ENCODE peak calls at places on chromosomes 3 and 15, in four cellular contexts. W is A549; E is pancreas; H is CD4-positive, CD25-positive, alpha-beta regulatory T cell. P is an unnamed sample.

GRCh38 chr3:193240850-193241706 is at the start of gene PLAAT1:
- DNase-seq in H (no peak), W (peak; percentile 17), E (peak; percentile 65), P (no peak)

GRCh38 chr3:190701096-190701532 is 161.4 kb downstream of the GMNC start:
- DNase-seq in E (peak; percentile 48), W (peak; percentile 79), H (peak; percentile 25), P (no peak)

GRCh38 chr3:3177861-3178497 is 1.5 kb downstream of the CRBN start:
- DNase-seq in W (no peak), E (no peak), H (no peak), P (no peak)

GRCh38 chr15:70156781-70157261 is 59.1 kb upstream of the TLE3 start:
- DNase-seq in E (peak; percentile 45), W (no peak), H (no peak), P (no peak)

GRCh38 chr3:131349454-131349853 is 32.1 kb upstream of the NUDT16 start:
- DNase-seq in W (no peak), E (no peak), H (no peak), P (no peak)

GRCh38 chr15:95296626-95297025 is 1033.9 kb upstream of the NR2F2 start:
- DNase-seq in E (no peak), H (no peak), W (no peak), P (no peak)

GRCh38 chr3:71489315-71489761 is 94.2 kb downstream of the FOXP1 start:
- DNase-seq in E (no peak), W (no peak), H (peak; percentile 87), P (peak; percentile 80)

GRCh38 chr15:42239528-42240245 is 31.6 kb upstream of the VPS39 start:
- DNase-seq in H (no peak), W (no peak), E (no peak), P (no peak)

GRCh38 chr3:180306691-180307090 is 270.0 kb upstream of the PEX5L start:
- DNase-seq in E (peak; percentile 44), W (no peak), H (no peak), P (no peak)

GRCh38 chr15:98169551-98169950 is 209.0 kb downstream of the ARRDC4 start:
- DNase-seq in E (no peak), W (no peak), H (no peak), P (no peak)

GRCh38 chr3:114880078-114880477 is 267.0 kb downstream of the ZBTB20 start:
- DNase-seq in H (no peak), E (peak; percentile 51), W (peak; percentile 59), P (no peak)

GRCh38 chr15:47184003-47184404 is 533.3 kb upstream of the SEMA6D start:
- DNase-seq in E (peak; percentile 18), W (no peak), H (no peak), P (no peak)

DNA sequence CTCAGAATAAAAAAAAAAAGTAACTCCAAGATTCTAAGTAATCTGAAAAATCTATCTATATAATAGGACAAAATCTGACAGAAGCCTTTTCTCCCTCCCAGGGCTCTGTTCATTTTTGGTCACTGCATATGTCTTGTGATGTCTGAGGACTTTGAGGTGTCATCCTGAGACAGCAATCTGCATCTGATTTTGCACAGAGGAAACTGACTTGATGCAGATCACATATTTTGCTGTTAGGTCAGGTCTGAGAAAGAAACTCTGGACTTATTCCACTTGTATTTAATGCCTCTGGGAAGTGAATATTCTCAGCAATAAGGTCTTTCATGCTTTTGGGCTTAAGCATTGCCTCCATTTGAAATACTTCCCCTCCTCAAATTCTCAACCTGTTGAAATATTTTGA is 295.2 kb upstream of the THBS1 start:
- DNase-seq in E (no peak), H (no peak), W (no peak), P (no peak)
- H3K27ac ChIP-seq in E (no peak overlapping the region), H (no peak overlapping the region), W (no peak overlapping the region), P (no peak overlapping the region)

GRCh38 chr3:184325715-184326114 is 11.3 kb downstream of the EIF4G1 start:
- DNase-seq in W (no peak), H (no peak), E (no peak), P (no peak)

GRCh38 chr3:184325269-184325668 is 10.9 kb downstream of the EIF4G1 start:
- DNase-seq in H (no peak), E (no peak), W (no peak), P (no peak)

GRCh38 chr3:184321666-184322065 is 7.3 kb downstream of the EIF4G1 start:
- DNase-seq in H (no peak), E (no peak), W (no peak), P (no peak)

GRCh38 chr3:184322731-184323487 is 8.5 kb downstream of the EIF4G1 start:
- DNase-seq in E (no peak), W (no peak), H (no peak), P (no peak)

GRCh38 chr3:184323696-184324095 is 9.3 kb downstream of the EIF4G1 start:
- DNase-seq in E (no peak), H (no peak), W (no peak), P (no peak)
- H3K4me1 ChIP-seq in E (peaks cover 10% of the 10 kb centered on the region), H (no peaks in the 10 kb centered on the region), W (peaks cover 24% of the 10 kb centered on the region), P (no peaks in the 10 kb centered on the region)

DNA sequence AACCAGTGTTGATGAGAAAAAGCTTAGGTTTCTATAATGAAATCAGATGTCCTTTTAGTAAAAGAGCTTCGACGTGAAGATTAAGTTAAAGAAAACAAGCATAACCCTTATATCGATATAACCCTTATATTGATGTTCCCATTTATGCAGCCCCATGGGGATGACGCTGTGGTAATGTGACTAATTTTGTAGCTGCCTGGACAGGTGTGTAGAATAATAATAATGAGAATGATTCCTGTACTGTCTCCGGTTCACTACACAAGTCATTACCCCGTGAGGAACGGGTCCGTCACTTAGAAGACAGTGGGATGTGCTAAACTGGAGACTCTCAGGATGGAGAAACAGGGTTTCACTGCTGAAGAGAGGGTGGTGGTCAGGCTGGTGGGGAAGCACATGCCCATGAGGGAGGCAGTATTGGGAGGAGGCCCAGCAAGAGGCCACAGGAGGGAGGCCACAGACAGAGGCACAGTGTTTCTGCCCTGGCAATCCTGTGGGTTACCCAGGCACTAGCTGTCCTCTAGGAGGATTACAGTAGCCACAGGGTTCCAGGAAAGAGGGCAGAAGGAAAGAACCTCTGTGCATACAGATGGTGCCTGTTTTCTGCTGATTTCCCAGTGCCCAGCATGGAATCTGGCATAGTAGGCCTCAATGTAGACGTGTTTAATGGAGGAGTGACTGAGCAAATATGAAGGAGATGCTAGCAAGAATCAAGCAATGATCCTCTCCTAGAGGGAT is 191.1 kb upstream of the TSC22D2 start:
- DNase-seq in E (no peak), W (no peak), H (no peak), P (no peak)
- H3K4me3 ChIP-seq in E (no peak overlapping the region), W (no peak overlapping the region), H (no peak overlapping the region), P (no peak overlapping the region)

DNA sequence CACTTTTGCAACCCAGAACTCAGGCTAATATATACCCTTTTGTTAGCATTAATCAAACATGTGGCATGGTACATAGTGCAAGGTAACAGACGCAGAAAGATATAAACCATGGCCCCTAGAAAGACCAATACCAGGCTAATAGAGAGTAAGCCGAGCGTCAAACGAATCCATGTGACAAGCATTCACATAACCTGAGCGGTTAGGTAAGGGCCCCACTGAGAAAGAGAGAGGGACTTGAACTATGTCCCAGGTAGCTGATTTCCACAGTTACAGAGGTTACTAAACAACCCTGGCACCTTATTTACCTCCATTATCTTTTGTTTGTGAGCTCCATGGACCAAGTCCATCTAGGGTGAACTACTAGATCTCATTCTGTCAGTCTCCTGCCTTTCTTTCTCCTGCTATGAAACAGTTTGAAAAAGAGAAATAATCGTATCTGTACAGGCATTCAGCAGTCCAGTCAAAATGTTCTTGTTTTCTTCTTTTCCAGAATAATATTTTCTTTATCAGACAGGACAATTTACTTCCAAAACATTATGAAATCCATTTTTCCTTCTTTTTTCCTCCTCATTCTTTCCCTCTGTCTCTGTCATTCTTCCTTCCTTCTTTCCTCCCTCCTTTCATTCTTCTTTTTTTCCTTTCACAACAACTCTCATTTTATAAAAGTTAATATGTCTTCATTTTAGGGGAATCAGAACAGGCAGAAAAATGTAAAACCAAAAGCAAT is 30.5 kb upstream of the TNFSF10 start:
- DNase-seq in E (no peak), W (no peak), H (no peak), P (no peak)
- H3K27ac ChIP-seq in E (no peak overlapping the region), W (no peak overlapping the region), H (no peak overlapping the region), P (no peak overlapping the region)

GRCh38 chr3:141444586-141445285 is 42.1 kb upstream of the RASA2 start:
- DNase-seq in H (no peak), E (no peak), W (no peak), P (no peak)
- H3K4me1 ChIP-seq in H (peaks cover 17% of the 10 kb centered on the region), E (peaks cover 5% of the 10 kb centered on the region), W (peaks cover 25% of the 10 kb centered on the region), P (peaks cover 17% of the 10 kb centered on the region)

GRCh38 chr15:68408526-68408925 is 23.4 kb downstream of the ITGA11 start:
- DNase-seq in W (no peak), H (no peak), E (peak; percentile 4), P (no peak)

GRCh38 chr15:68405426-68406250 is 26.3 kb downstream of the ITGA11 start:
- DNase-seq in E (peak; percentile 3), H (no peak), W (no peak), P (no peak)

GRCh38 chr15:68407886-68408500 is 24.0 kb downstream of the ITGA11 start:
- DNase-seq in E (no peak), W (no peak), H (no peak), P (no peak)

GRCh38 chr15:68408971-68409370 is 23.0 kb downstream of the ITGA11 start:
- DNase-seq in H (no peak), E (peak; percentile 5), W (no peak), P (no peak)

GRCh38 chr15:68407141-68407885 is 24.6 kb downstream of the ITGA11 start:
- DNase-seq in H (no peak), E (no peak), W (no peak), P (no peak)
- H3K4me3 ChIP-seq in H (no peak overlapping the region), E (no peak overlapping the region), W (no peak overlapping the region), P (no peak overlapping the region)

DNA sequence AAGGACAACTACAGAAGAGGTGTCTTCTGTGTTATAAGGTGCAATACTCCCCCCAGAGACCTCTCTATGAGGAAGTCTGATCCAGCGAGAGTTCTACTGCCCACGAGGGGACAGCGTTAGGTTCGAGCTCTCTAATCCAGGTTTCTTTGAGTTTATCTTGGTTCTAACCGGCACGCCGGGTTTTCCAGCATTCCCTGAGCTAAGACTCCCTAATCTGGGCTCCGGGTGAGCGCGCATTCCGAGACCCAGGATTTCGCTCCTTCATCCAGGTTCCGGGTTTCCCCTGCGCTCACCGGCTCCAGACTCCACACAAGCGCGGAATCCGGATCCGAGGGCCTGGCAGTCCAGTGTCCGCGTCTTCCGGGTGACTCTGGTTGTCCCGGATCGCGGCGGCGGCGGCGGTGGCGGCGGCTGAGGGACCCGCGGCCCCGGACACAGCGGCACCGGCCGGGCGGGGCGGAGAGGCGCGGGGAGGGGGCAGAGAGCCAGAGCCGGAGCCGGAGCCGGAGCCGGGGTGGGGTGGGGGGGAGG is at the start of gene ZNF609:
- DNase-seq in E (peak; percentile 90), H (peak; percentile 88), W (peak; percentile 96), P (peak; percentile 82)
- H3K27ac ChIP-seq in E (peak within 1 kb of the TSS; percentile 75), H (peak within 1 kb of the TSS; percentile 56), W (peak within 1 kb of the TSS; percentile 98), P (peak within 1 kb of the TSS; percentile 49)

DNA sequence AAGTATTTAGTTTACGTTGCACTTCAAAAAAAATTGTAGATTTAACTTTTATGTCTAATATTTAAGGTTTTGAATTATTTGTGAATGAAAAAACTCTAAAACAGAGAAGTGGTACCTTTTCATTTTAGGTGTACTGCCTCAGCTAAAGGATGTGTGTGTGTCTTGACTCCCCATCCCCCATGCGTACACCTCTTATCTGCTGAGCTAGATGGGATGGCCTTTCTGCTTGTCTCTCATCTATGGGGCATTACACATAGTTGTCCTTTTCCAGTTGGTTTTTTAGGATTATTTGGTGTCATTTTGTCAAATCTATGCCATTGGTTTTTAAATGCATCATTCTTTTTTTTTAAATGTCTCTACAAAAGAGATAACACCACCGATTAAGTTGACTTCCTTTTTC is 110.9 kb downstream of the FNDC3B start:
- DNase-seq in E (no peak), H (no peak), W (no peak), P (no peak)
- H3K4me1 ChIP-seq in E (peaks cover 20% of the 10 kb centered on the region), H (peaks cover 9% of the 10 kb centered on the region), W (peaks cover 79% of the 10 kb centered on the region), P (peaks cover 18% of the 10 kb centered on the region)